ENCODE peak calls at places on chromosomes 12 and 14, in five cellular contexts. R is foreskin fibroblast, V is MCF 10A, X is BE2C, W is GM13977. O is an unnamed sample.

GRCh38 chr12:73486256-73486655 is 1051.4 kb upstream of the ATXN7L3B start:
- DNase-seq in R (no peak), W (no peak), V (no peak), X (no peak), O (no peak)

GRCh38 chr12:114703060-114703493 is 19.1 kb upstream of the TBX3 start:
- DNase-seq in X (no peak), V (no peak), R (no peak), W (no peak), O (no peak)

GRCh38 chr12:2959508-2960431 is 573 bp downstream of the TEAD4 start:
- DNase-seq in V (peak), X (peak), W (peak), R (peak), O (peak)

GRCh38 chr14:75303415-75303814 is 24.8 kb downstream of the FOS start:
- DNase-seq in W (peak), X (peak), V (peak), R (peak), O (peak)

GRCh38 chr12:132774646-132775275 is 13.1 kb upstream of the ANKLE2 start:
- DNase-seq in V (no peak), R (no peak), X (no peak), W (no peak), O (no peak)

GRCh38 chr14:44798386-44799242 is 163.1 kb downstream of the KLHL28 start:
- DNase-seq in X (no peak), V (no peak), W (no peak), R (no peak), O (no peak)

GRCh38 chr12:109462868-109463692 is 14.0 kb downstream of the KCTD10 start:
- DNase-seq in W (no peak), X (peak), V (peak), R (peak), O (no peak)

GRCh38 chr14:72892879-72893635 is 844 bp downstream of the DPF3 start:
- DNase-seq in V (peak), W (peak), X (peak), R (no peak), O (peak)

GRCh38 chr12:2555487-2556082 is 239.2 kb upstream of the FKBP4 start:
- DNase-seq in R (no peak), W (no peak), X (no peak), V (no peak), O (no peak)

GRCh38 chr14:104049576-104050240 is 35.8 kb upstream of the ASPG start:
- DNase-seq in R (no peak), V (no peak), W (no peak), X (peak), O (no peak)

GRCh38 chr12:105793421-105793820 is 345.3 kb downstream of the NUAK1 start:
- DNase-seq in R (no peak), V (no peak), X (no peak), W (no peak), O (no peak)

GRCh38 chr14:63542231-63542999 is 762 bp downstream of the PPP2R5E start:
- DNase-seq in V (peak), R (no peak), W (no peak), X (peak), O (peak)

GRCh38 chr12:70994217-70994788 is 73.8 kb upstream of the PTPRR start:
- DNase-seq in W (no peak), R (peak), V (peak), X (no peak), O (no peak)

GRCh38 chr14:106276326-106277267 is 750.2 kb downstream of the TMEM121 start:
- DNase-seq in W (no peak), R (no peak), X (no peak), V (no peak), O (no peak)

GRCh38 chr14:50772361-50772760 is 58.6 kb downstream of the NIN start:
- DNase-seq in X (no peak), R (peak), W (no peak), V (no peak), O (no peak)

GRCh38 chr14:36756221-36756620 is 94.6 kb downstream of the PAX9 start:
- DNase-seq in X (no peak), R (no peak), W (no peak), V (no peak), O (no peak)

GRCh38 chr12:2244013-2244861 is 191.4 kb downstream of the CACNA1C start:
- DNase-seq in W (no peak), X (no peak), R (peak), V (peak), O (no peak)

DNA sequence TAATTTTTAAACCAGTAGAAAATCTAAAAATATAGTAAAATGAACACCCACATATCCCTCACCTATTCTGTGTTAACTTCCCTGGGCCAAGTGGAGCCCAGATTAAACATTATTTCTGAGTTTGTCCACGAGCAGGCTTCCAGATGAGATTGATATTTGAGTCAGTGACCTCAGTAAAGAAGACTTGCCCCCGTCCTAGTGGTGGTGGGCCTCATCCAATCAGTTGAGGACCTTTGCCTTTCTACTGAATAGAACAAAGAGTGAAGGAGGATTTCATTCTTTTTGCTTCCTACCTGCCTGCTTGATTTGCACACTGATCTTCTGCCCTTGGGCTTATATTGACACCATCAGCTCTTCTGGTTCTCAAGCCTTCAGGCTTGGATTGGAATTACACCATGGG is 174.7 kb upstream of the PLEKHG7 start:
- DNase-seq in R (no peak), W (no peak), V (no peak), X (no peak), O (no peak)
- TF ChIP-seq CTCF in R (no peak), W (no peak), V (no peak), X (no peak), O (no peak)

GRCh38 chr12:125773033-125773432 is 707.8 kb downstream of the AACS start:
- DNase-seq in R (no peak), X (peak), V (peak), W (peak), O (peak)
- TF ChIP-seq CTCF in R (no peak), X (peak), V (no peak), W (peak), O (peak)

DNA sequence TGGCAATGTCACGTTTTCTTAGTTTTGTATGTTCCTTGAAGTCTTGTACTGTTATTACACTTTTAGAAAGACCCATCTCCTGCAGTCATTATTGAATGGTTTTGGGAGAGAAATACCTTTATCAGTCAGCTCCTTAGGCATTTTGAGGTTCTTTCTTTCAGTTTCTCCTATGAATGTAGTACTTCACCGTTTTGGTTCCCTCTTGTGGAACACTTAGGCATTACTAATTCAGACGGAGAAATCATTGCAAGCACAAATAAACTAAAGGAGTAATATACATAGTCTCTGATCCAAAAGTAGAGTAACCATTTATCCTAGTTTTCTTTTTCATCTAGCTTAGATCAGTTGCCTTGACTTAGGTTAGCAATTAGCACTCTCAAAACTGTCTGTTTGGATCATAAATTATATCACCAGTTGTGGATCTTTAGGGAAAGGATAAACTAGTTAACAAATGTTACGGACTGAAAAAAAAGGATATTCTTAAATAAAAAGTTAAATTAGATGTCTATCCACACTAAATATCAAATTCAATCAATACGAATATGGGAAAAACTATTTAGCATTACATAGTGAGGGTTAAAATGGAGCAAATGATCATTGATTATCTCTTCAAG is 1538.3 kb upstream of the SEL1L start:
- DNase-seq in V (peak), X (no peak), R (no peak), W (peak), O (no peak)
- TF ChIP-seq CTCF in V (no peak), X (peak), R (peak), W (peak), O (peak)

GRCh38 chr12:100345020-100345767 is 11.7 kb upstream of the SLC17A8 start:
- DNase-seq in V (no peak), R (no peak), X (no peak), W (no peak), O (no peak)
- TF ChIP-seq CTCF in V (no peak), R (no peak), X (no peak), W (no peak), O (no peak)

GRCh38 chr14:59189822-59190368 is 1.4 kb downstream of the DAAM1 start:
- DNase-seq in X (peak), R (peak), W (peak), V (peak), O (peak)

GRCh38 chr14:59188461-59189280 is at the start of gene DAAM1:
- DNase-seq in V (peak), R (peak), X (peak), W (peak), O (peak)

GRCh38 chr14:59190372-59190771 is 1.9 kb downstream of the DAAM1 start:
- DNase-seq in R (peak), W (peak), X (peak), V (no peak), O (peak)

GRCh38 chr14:59187802-59188460 is 536 bp upstream of the DAAM1 start:
- DNase-seq in V (no peak), R (no peak), W (no peak), X (peak), O (peak)

DNA sequence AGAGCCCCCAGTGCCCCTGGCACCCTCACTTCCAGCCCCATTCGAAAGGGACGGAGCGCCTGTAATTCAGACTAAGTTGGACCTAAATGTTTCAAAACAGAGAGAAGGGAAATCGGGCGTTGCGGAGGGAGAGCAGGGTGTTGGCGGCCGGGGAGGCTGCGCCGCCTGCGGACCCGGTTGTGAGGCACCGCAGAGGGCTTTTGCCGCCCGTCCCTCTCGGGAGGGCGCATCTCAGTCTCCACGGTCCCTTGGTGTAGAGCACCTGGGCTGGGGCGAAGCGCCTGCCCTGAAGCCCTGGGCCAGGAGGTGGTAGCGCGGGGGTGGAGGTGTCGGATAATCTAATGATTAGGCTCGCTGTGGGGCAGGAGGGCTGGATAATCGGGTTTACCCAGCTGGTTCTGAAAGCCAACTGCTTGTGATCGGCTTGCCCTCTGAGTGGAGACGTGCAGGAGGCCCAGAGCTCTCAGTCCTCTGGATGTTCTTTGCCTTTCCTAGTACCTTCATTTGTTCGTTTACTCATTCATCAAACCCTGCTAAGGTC is 884 bp downstream of the DAAM1 start:
- DNase-seq in R (no peak), X (no peak), W (no peak), V (peak), O (peak)
- TF ChIP-seq CTCF in R (no peak), X (no peak), W (no peak), V (no peak), O (no peak)

GRCh38 chr12:26614217-26614616 is 218.8 kb downstream of the ITPR2 start:
- DNase-seq in X (peak), R (no peak), V (peak), W (no peak), O (peak)
- TF ChIP-seq CTCF in X (peak), R (peak), V (peak), W (peak), O (peak)

DNA sequence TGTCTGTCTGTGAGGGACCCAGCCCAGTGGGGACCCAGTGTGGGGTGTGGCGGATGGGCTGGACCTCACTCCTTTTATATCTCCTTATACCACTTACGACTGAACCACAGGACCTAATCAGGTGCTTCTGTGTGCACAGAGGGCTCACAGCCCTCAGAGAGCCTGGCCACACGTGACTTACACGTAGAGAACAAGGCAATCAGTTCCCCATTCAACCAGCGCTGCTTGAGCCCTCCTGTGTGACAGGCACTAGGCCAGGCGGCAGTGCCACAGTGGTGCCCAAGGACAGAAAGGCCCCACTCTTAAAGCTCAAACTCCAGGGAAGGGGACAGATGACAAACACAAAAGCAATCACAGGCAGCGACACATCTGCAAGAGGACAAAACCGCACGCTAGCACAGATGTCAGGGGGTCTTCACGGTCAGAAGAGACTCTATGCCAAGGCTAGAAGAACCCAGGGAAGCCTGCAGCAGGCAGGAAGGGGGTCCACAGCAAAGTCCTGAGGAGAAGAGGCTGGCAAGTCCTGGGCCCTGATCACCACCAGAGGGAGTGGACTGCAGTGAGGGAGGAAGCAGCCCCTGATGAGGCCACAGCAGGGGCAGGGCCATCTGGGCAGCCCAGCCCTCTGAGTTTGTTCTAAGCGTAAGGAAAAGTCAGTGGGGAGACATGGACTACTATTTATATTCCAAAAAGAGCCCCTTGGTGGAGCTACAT is 39.3 kb downstream of the SETD3 start:
- DNase-seq in W (no peak), V (no peak), X (peak), R (no peak), O (no peak)
- TF ChIP-seq CTCF in W (peak), V (no peak), X (peak), R (peak), O (no peak)

DNA sequence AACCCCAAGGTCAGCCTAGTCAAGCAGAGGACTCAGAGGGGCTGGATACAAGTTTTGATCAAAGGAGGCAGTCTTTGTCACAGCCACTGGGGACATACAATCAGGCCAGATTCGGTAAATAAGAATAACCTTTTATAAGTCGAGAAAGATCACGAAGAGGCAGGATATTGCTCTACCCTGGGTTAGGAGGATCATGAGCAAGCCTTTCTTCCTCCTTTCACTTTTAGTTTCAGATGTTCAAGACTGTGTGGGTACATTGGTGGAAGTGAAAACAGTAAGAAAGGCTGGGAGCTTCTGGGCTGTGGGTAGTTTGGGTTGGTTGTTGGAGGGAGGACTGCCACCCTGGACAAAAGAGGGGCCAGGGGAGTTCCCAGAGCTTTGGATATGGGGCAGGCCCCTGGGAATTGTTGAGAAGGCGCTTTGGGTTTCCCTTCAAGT is 127.7 kb downstream of the SNAPC1 start:
- DNase-seq in V (no peak), R (no peak), W (peak), X (no peak), O (peak)
- TF ChIP-seq CTCF in V (no peak), R (no peak), W (no peak), X (no peak), O (no peak)

GRCh38 chr12:120738252-120739030 is 12.8 kb downstream of the ACADS start:
- DNase-seq in V (no peak), R (no peak), X (no peak), W (no peak), O (no peak)
- TF ChIP-seq CTCF in V (no peak), R (no peak), X (no peak), W (no peak), O (no peak)